ENCODE peak calls at places on chromosomes 4 and X, in ten cellular contexts. One of them, this sample, is unnamed.
A peak's percentile ranks its signal among the peaks of the same experiment; 100 is the strongest.

GRCh38 chrX:18899796-18900380 is 84.0 kb downstream of the PHKA2 start:
- DNase-seq in activated gamma-delta T cell treated with Interleukin-2 at 50 U/mL for 16 hours: no peak
- DNase-seq in H7: peak; percentile 82
- DNase-seq in activated B cell treated with CpG ODN at 0.5 μM for 24 hours: no peak
- DNase-seq in SW480: peak; percentile 13
- DNase-seq in stromal cell of bone marrow: no peak
- DNase-seq in activated effector memory CD4-positive, alpha-beta T cell treated with Interleukin-2 at 50 U/mL for 16 hours: no peak
- DNase-seq in mammary epithelial cell: no peak
- DNase-seq in NCI-H510A treated with DMSO at 0.1 percent for 48 hours: no peak
- DNase-seq in head of caudate nucleus: peak; percentile 33
- DNase-seq in this sample: peak; percentile 8

GRCh38 chrX:139691493-139691842 is 16.5 kb downstream of the MCF2 start:
- DNase-seq in activated B cell treated with CpG ODN at 0.5 μM for 24 hours: no peak
- DNase-seq in head of caudate nucleus: no peak
- DNase-seq in activated effector memory CD4-positive, alpha-beta T cell treated with Interleukin-2 at 50 U/mL for 16 hours: no peak
- DNase-seq in H7: no peak
- DNase-seq in SW480: no peak
- DNase-seq in mammary epithelial cell: no peak
- DNase-seq in stromal cell of bone marrow: no peak
- DNase-seq in NCI-H510A treated with DMSO at 0.1 percent for 48 hours: no peak
- DNase-seq in activated gamma-delta T cell treated with Interleukin-2 at 50 U/mL for 16 hours: no peak
- DNase-seq in this sample: peak; percentile 4

GRCh38 chr4:10891866-10892265 is 207.3 kb upstream of the CLNK start:
- DNase-seq in stromal cell of bone marrow: no peak
- DNase-seq in head of caudate nucleus: no peak
- DNase-seq in activated B cell treated with CpG ODN at 0.5 μM for 24 hours: no peak
- DNase-seq in activated gamma-delta T cell treated with Interleukin-2 at 50 U/mL for 16 hours: no peak
- DNase-seq in activated effector memory CD4-positive, alpha-beta T cell treated with Interleukin-2 at 50 U/mL for 16 hours: no peak
- DNase-seq in NCI-H510A treated with DMSO at 0.1 percent for 48 hours: no peak
- DNase-seq in SW480: no peak
- DNase-seq in H7: no peak
- DNase-seq in mammary epithelial cell: no peak
- DNase-seq in this sample: no peak

GRCh38 chr4:48602222-48602621 is 112.2 kb downstream of the ZAR1 start:
- DNase-seq in head of caudate nucleus: no peak
- DNase-seq in mammary epithelial cell: peak; percentile 53
- DNase-seq in activated effector memory CD4-positive, alpha-beta T cell treated with Interleukin-2 at 50 U/mL for 16 hours: no peak
- DNase-seq in activated gamma-delta T cell treated with Interleukin-2 at 50 U/mL for 16 hours: no peak
- DNase-seq in NCI-H510A treated with DMSO at 0.1 percent for 48 hours: peak; percentile 34
- DNase-seq in H7: no peak
- DNase-seq in activated B cell treated with CpG ODN at 0.5 μM for 24 hours: no peak
- DNase-seq in SW480: peak; percentile 27
- DNase-seq in stromal cell of bone marrow: peak; percentile 44
- DNase-seq in this sample: peak; percentile 83

GRCh38 chr4:22498866-22499265 is 17.0 kb downstream of the ADGRA3 start:
- DNase-seq in activated effector memory CD4-positive, alpha-beta T cell treated with Interleukin-2 at 50 U/mL for 16 hours: no peak
- DNase-seq in stromal cell of bone marrow: no peak
- DNase-seq in H7: no peak
- DNase-seq in mammary epithelial cell: peak; percentile 48
- DNase-seq in activated gamma-delta T cell treated with Interleukin-2 at 50 U/mL for 16 hours: no peak
- DNase-seq in activated B cell treated with CpG ODN at 0.5 μM for 24 hours: no peak
- DNase-seq in NCI-H510A treated with DMSO at 0.1 percent for 48 hours: no peak
- DNase-seq in head of caudate nucleus: no peak
- DNase-seq in SW480: no peak
- DNase-seq in this sample: no peak

GRCh38 chrX:102708900-102709299 is 3.3 kb upstream of the GPRASP2 start:
- DNase-seq in activated effector memory CD4-positive, alpha-beta T cell treated with Interleukin-2 at 50 U/mL for 16 hours: no peak
- DNase-seq in NCI-H510A treated with DMSO at 0.1 percent for 48 hours: no peak
- DNase-seq in stromal cell of bone marrow: no peak
- DNase-seq in SW480: no peak
- DNase-seq in mammary epithelial cell: no peak
- DNase-seq in activated B cell treated with CpG ODN at 0.5 μM for 24 hours: no peak
- DNase-seq in head of caudate nucleus: no peak
- DNase-seq in H7: no peak
- DNase-seq in activated gamma-delta T cell treated with Interleukin-2 at 50 U/mL for 16 hours: no peak
- DNase-seq in this sample: no peak

GRCh38 chr4:84691170-84691691 is 108.3 kb downstream of the CDS1 start:
- DNase-seq in activated B cell treated with CpG ODN at 0.5 μM for 24 hours: no peak
- DNase-seq in mammary epithelial cell: peak; percentile 92
- DNase-seq in SW480: peak; percentile 76
- DNase-seq in head of caudate nucleus: no peak
- DNase-seq in stromal cell of bone marrow: peak; percentile 92
- DNase-seq in activated effector memory CD4-positive, alpha-beta T cell treated with Interleukin-2 at 50 U/mL for 16 hours: no peak
- DNase-seq in NCI-H510A treated with DMSO at 0.1 percent for 48 hours: no peak
- DNase-seq in activated gamma-delta T cell treated with Interleukin-2 at 50 U/mL for 16 hours: no peak
- DNase-seq in H7: no peak
- DNase-seq in this sample: peak; percentile 79

GRCh38 chr4:15479913-15480185 is 10.2 kb downstream of the CC2D2A start:
- DNase-seq in activated effector memory CD4-positive, alpha-beta T cell treated with Interleukin-2 at 50 U/mL for 16 hours: no peak
- DNase-seq in SW480: no peak
- DNase-seq in NCI-H510A treated with DMSO at 0.1 percent for 48 hours: no peak
- DNase-seq in stromal cell of bone marrow: peak; percentile 64
- DNase-seq in activated B cell treated with CpG ODN at 0.5 μM for 24 hours: no peak
- DNase-seq in mammary epithelial cell: no peak
- DNase-seq in head of caudate nucleus: no peak
- DNase-seq in H7: no peak
- DNase-seq in activated gamma-delta T cell treated with Interleukin-2 at 50 U/mL for 16 hours: no peak
- DNase-seq in this sample: no peak

GRCh38 chrX:150119323-150119722 is 181.0 kb upstream of the EOLA2 start:
- DNase-seq in stromal cell of bone marrow: no peak
- DNase-seq in H7: no peak
- DNase-seq in NCI-H510A treated with DMSO at 0.1 percent for 48 hours: no peak
- DNase-seq in head of caudate nucleus: no peak
- DNase-seq in mammary epithelial cell: no peak
- DNase-seq in activated gamma-delta T cell treated with Interleukin-2 at 50 U/mL for 16 hours: no peak
- DNase-seq in activated effector memory CD4-positive, alpha-beta T cell treated with Interleukin-2 at 50 U/mL for 16 hours: no peak
- DNase-seq in activated B cell treated with CpG ODN at 0.5 μM for 24 hours: no peak
- DNase-seq in SW480: no peak
- DNase-seq in this sample: no peak

GRCh38 chrX:40434443-40434842 is 146.3 kb upstream of the ATP6AP2 start:
- DNase-seq in activated B cell treated with CpG ODN at 0.5 μM for 24 hours: no peak
- DNase-seq in head of caudate nucleus: no peak
- DNase-seq in H7: no peak
- DNase-seq in activated gamma-delta T cell treated with Interleukin-2 at 50 U/mL for 16 hours: no peak
- DNase-seq in NCI-H510A treated with DMSO at 0.1 percent for 48 hours: no peak
- DNase-seq in SW480: no peak
- DNase-seq in mammary epithelial cell: no peak
- DNase-seq in activated effector memory CD4-positive, alpha-beta T cell treated with Interleukin-2 at 50 U/mL for 16 hours: no peak
- DNase-seq in stromal cell of bone marrow: no peak
- DNase-seq in this sample: no peak

GRCh38 chr4:54661156-54661555 is 3.4 kb downstream of the KIT start:
- DNase-seq in H7: no peak
- DNase-seq in activated effector memory CD4-positive, alpha-beta T cell treated with Interleukin-2 at 50 U/mL for 16 hours: no peak
- DNase-seq in NCI-H510A treated with DMSO at 0.1 percent for 48 hours: no peak
- DNase-seq in activated gamma-delta T cell treated with Interleukin-2 at 50 U/mL for 16 hours: no peak
- DNase-seq in mammary epithelial cell: peak; percentile 19
- DNase-seq in head of caudate nucleus: no peak
- DNase-seq in SW480: no peak
- DNase-seq in stromal cell of bone marrow: peak; percentile 33
- DNase-seq in activated B cell treated with CpG ODN at 0.5 μM for 24 hours: no peak
- DNase-seq in this sample: no peak

GRCh38 chrX:140066262-140066661 is 100.9 kb upstream of the CXorf66 start:
- DNase-seq in stromal cell of bone marrow: no peak
- DNase-seq in NCI-H510A treated with DMSO at 0.1 percent for 48 hours: no peak
- DNase-seq in mammary epithelial cell: no peak
- DNase-seq in activated B cell treated with CpG ODN at 0.5 μM for 24 hours: no peak
- DNase-seq in activated effector memory CD4-positive, alpha-beta T cell treated with Interleukin-2 at 50 U/mL for 16 hours: no peak
- DNase-seq in activated gamma-delta T cell treated with Interleukin-2 at 50 U/mL for 16 hours: no peak
- DNase-seq in head of caudate nucleus: no peak
- DNase-seq in SW480: no peak
- DNase-seq in H7: no peak
- DNase-seq in this sample: no peak

GRCh38 chr4:159504634-159505033 is 401.8 kb downstream of the RAPGEF2 start:
- DNase-seq in head of caudate nucleus: no peak
- DNase-seq in SW480: no peak
- DNase-seq in activated gamma-delta T cell treated with Interleukin-2 at 50 U/mL for 16 hours: no peak
- DNase-seq in mammary epithelial cell: no peak
- DNase-seq in NCI-H510A treated with DMSO at 0.1 percent for 48 hours: no peak
- DNase-seq in activated B cell treated with CpG ODN at 0.5 μM for 24 hours: no peak
- DNase-seq in H7: no peak
- DNase-seq in activated effector memory CD4-positive, alpha-beta T cell treated with Interleukin-2 at 50 U/mL for 16 hours: no peak
- DNase-seq in stromal cell of bone marrow: no peak
- DNase-seq in this sample: peak; percentile 10

GRCh38 chr4:48247142-48247877 is 22.3 kb downstream of the TEC start:
- DNase-seq in activated effector memory CD4-positive, alpha-beta T cell treated with Interleukin-2 at 50 U/mL for 16 hours: no peak
- DNase-seq in SW480: no peak
- DNase-seq in H7: no peak
- DNase-seq in NCI-H510A treated with DMSO at 0.1 percent for 48 hours: no peak
- DNase-seq in mammary epithelial cell: no peak
- DNase-seq in head of caudate nucleus: no peak
- DNase-seq in activated gamma-delta T cell treated with Interleukin-2 at 50 U/mL for 16 hours: no peak
- DNase-seq in stromal cell of bone marrow: peak; percentile 28
- DNase-seq in activated B cell treated with CpG ODN at 0.5 μM for 24 hours: no peak
- DNase-seq in this sample: no peak

GRCh38 chr4:132488555-132488954 is 660.5 kb upstream of the PCDH10 start:
- DNase-seq in head of caudate nucleus: no peak
- DNase-seq in H7: no peak
- DNase-seq in activated gamma-delta T cell treated with Interleukin-2 at 50 U/mL for 16 hours: no peak
- DNase-seq in NCI-H510A treated with DMSO at 0.1 percent for 48 hours: no peak
- DNase-seq in stromal cell of bone marrow: no peak
- DNase-seq in mammary epithelial cell: no peak
- DNase-seq in activated B cell treated with CpG ODN at 0.5 μM for 24 hours: no peak
- DNase-seq in SW480: no peak
- DNase-seq in activated effector memory CD4-positive, alpha-beta T cell treated with Interleukin-2 at 50 U/mL for 16 hours: no peak
- DNase-seq in this sample: no peak

GRCh38 chrX:20432048-20432447 is 165.3 kb upstream of the RPS6KA3 start:
- DNase-seq in head of caudate nucleus: no peak
- DNase-seq in activated effector memory CD4-positive, alpha-beta T cell treated with Interleukin-2 at 50 U/mL for 16 hours: no peak
- DNase-seq in activated gamma-delta T cell treated with Interleukin-2 at 50 U/mL for 16 hours: no peak
- DNase-seq in activated B cell treated with CpG ODN at 0.5 μM for 24 hours: no peak
- DNase-seq in SW480: peak; percentile 42
- DNase-seq in mammary epithelial cell: no peak
- DNase-seq in NCI-H510A treated with DMSO at 0.1 percent for 48 hours: no peak
- DNase-seq in stromal cell of bone marrow: peak; percentile 16
- DNase-seq in H7: no peak
- DNase-seq in this sample: peak; percentile 49

GRCh38 chr4:94532016-94532789 is 80.5 kb downstream of the PDLIM5 start:
- DNase-seq in NCI-H510A treated with DMSO at 0.1 percent for 48 hours: no peak
- DNase-seq in activated effector memory CD4-positive, alpha-beta T cell treated with Interleukin-2 at 50 U/mL for 16 hours: no peak
- DNase-seq in mammary epithelial cell: peak; percentile 62
- DNase-seq in H7: no peak
- DNase-seq in stromal cell of bone marrow: no peak
- DNase-seq in SW480: no peak
- DNase-seq in activated gamma-delta T cell treated with Interleukin-2 at 50 U/mL for 16 hours: no peak
- DNase-seq in activated B cell treated with CpG ODN at 0.5 μM for 24 hours: no peak
- DNase-seq in head of caudate nucleus: no peak
- DNase-seq in this sample: peak; percentile 48

GRCh38 chrX:22952011-22952410 is 47.7 kb upstream of the DDX53 start:
- DNase-seq in NCI-H510A treated with DMSO at 0.1 percent for 48 hours: no peak
- DNase-seq in head of caudate nucleus: no peak
- DNase-seq in activated effector memory CD4-positive, alpha-beta T cell treated with Interleukin-2 at 50 U/mL for 16 hours: no peak
- DNase-seq in activated gamma-delta T cell treated with Interleukin-2 at 50 U/mL for 16 hours: no peak
- DNase-seq in mammary epithelial cell: no peak
- DNase-seq in activated B cell treated with CpG ODN at 0.5 μM for 24 hours: no peak
- DNase-seq in stromal cell of bone marrow: no peak
- DNase-seq in H7: peak; percentile 15
- DNase-seq in SW480: no peak
- DNase-seq in this sample: peak; percentile 10

GRCh38 chr4:30870513-30870912 is 150.3 kb downstream of the PCDH7 start:
- DNase-seq in activated effector memory CD4-positive, alpha-beta T cell treated with Interleukin-2 at 50 U/mL for 16 hours: no peak
- DNase-seq in NCI-H510A treated with DMSO at 0.1 percent for 48 hours: no peak
- DNase-seq in head of caudate nucleus: no peak
- DNase-seq in SW480: no peak
- DNase-seq in mammary epithelial cell: peak; percentile 3
- DNase-seq in H7: no peak
- DNase-seq in activated B cell treated with CpG ODN at 0.5 μM for 24 hours: no peak
- DNase-seq in activated gamma-delta T cell treated with Interleukin-2 at 50 U/mL for 16 hours: no peak
- DNase-seq in stromal cell of bone marrow: no peak
- DNase-seq in this sample: peak; percentile 7

GRCh38 chr4:172142331-172142738 is 329.1 kb downstream of the GALNTL6 start:
- DNase-seq in activated gamma-delta T cell treated with Interleukin-2 at 50 U/mL for 16 hours: no peak
- DNase-seq in stromal cell of bone marrow: no peak
- DNase-seq in head of caudate nucleus: no peak
- DNase-seq in NCI-H510A treated with DMSO at 0.1 percent for 48 hours: no peak
- DNase-seq in activated effector memory CD4-positive, alpha-beta T cell treated with Interleukin-2 at 50 U/mL for 16 hours: no peak
- DNase-seq in activated B cell treated with CpG ODN at 0.5 μM for 24 hours: no peak
- DNase-seq in mammary epithelial cell: no peak
- DNase-seq in H7: no peak
- DNase-seq in SW480: no peak
- DNase-seq in this sample: peak; percentile 45

This sample was measured in kidney tubule cell.